ENCODE peak calls at places on chromosomes 16 and 17, in ten cellular contexts. W is breast epithelium; M is fibroblast of lung; I is NCI-H82; Y is EL; R is stimulated activated CD8-positive, alpha-beta memory T cell treated with anti-CD3 and anti-CD28 coated beads, Interleukin-2, amount 100 ng/mL, for 48 hours; K is hippocampal formation; N is T-helper 1 cell; Z is stimulated activated CD4-positive, alpha-beta T cell treated with anti-CD3 and anti-CD28 coated beads, Interleukin-1b, Interleukin-23, amount 100 ng/mL, for 1 hour; G is body of pancreas. U is an unnamed sample.

GRCh38 chr17:77690271-77691161 is 268.0 kb upstream of the TNRC6C start:
- DNase-seq in W (no peak), M (no peak), I (peak), Y (no peak), R (no peak), K (no peak), N (no peak), Z (no peak), G (no peak), U (peak)

GRCh38 chr16:10877472-10877946 is 507 bp downstream of the CIITA start:
- DNase-seq in W (no peak), M (no peak), I (peak), Y (no peak), R (no peak), K (no peak), N (no peak), Z (no peak), G (no peak), U (no peak)

GRCh38 chr16:75219838-75220237 is 1.1 kb downstream of the CTRB1 start:
- DNase-seq in W (no peak), M (no peak), I (no peak), Y (no peak), R (no peak), K (no peak), N (no peak), Z (no peak), G (no peak), U (no peak)

GRCh38 chr16:4769306-4769638 is 2.3 kb upstream of the ZNF500 start:
- DNase-seq in W (no peak), M (no peak), I (peak), Y (no peak), R (no peak), K (no peak), N (no peak), Z (no peak), G (no peak), U (no peak)

GRCh38 chr16:89827383-89828198 is 684 bp upstream of the SPIRE2 start:
- DNase-seq in W (peak), M (peak), I (peak), Y (peak), R (no peak), K (no peak), N (no peak), Z (no peak), G (peak), U (peak)

GRCh38 chr17:44197980-44198720 is 1.5 kb downstream of the ATXN7L3 start:
- DNase-seq in W (no peak), M (peak), I (no peak), Y (peak), R (no peak), K (no peak), N (peak), Z (no peak), G (no peak), U (peak)

GRCh38 chr16:997440-998051 is 16.0 kb downstream of the SOX8 start:
- DNase-seq in W (no peak), M (peak), I (no peak), Y (peak), R (peak), K (no peak), N (peak), Z (peak), G (peak), U (peak)

GRCh38 chr17:81094744-81095607 is 60.0 kb downstream of the BAIAP2 start:
- DNase-seq in W (peak), M (peak), I (peak), Y (peak), R (peak), K (peak), N (peak), Z (peak), G (peak), U (peak)

GRCh38 chr17:37791434-37791833 is 46.6 kb upstream of the HNF1B start:
- DNase-seq in W (no peak), M (peak), I (peak), Y (peak), R (peak), K (no peak), N (peak), Z (no peak), G (peak), U (no peak)

GRCh38 chr16:6665126-6665525 is 667.5 kb upstream of the RBFOX1 start:
- DNase-seq in W (no peak), M (no peak), I (no peak), Y (no peak), R (no peak), K (no peak), N (no peak), Z (no peak), G (no peak), U (no peak)

GRCh38 chr17:28331891-28332420 is 3.3 kb downstream of the IFT20 start:
- DNase-seq in W (no peak), M (no peak), I (no peak), Y (no peak), R (no peak), K (no peak), N (no peak), Z (no peak), G (peak), U (no peak)

GRCh38 chr17:73196500-73196899 is 3.6 kb downstream of the COG1 start:
- DNase-seq in W (no peak), M (peak), I (peak), Y (no peak), R (no peak), K (no peak), N (no peak), Z (no peak), G (peak), U (peak)

GRCh38 chr17:7355053-7355452 is at the start of gene TMEM95:
- DNase-seq in W (no peak), M (no peak), I (no peak), Y (peak), R (no peak), K (no peak), N (no peak), Z (no peak), G (no peak), U (peak)

GRCh38 chr16:83068686-83069085 is 441.9 kb downstream of the CDH13 start:
- DNase-seq in W (no peak), M (peak), I (no peak), Y (peak), R (no peak), K (no peak), N (no peak), Z (no peak), G (no peak), U (peak)

GRCh38 chr17:30600830-30601494 is 123.8 kb downstream of the GOSR1 start:
- DNase-seq in W (no peak), M (peak), I (peak), Y (peak), R (no peak), K (no peak), N (no peak), Z (no peak), G (peak), U (peak)

GRCh38 chr17:7903154-7904103 is 12.7 kb downstream of the RNF227 start:
- DNase-seq in W (no peak), M (no peak), I (no peak), Y (no peak), R (no peak), K (no peak), N (no peak), Z (no peak), G (no peak), U (no peak)

GRCh38 chr16:88882358-88883030 is 16.0 kb upstream of the PABPN1L start:
- DNase-seq in W (no peak), M (no peak), I (no peak), Y (no peak), R (no peak), K (no peak), N (no peak), Z (no peak), G (peak), U (no peak)

GRCh38 chr17:8611671-8612298 is 18.7 kb downstream of the MYH10 start:
- DNase-seq in W (no peak), M (peak), I (no peak), Y (peak), R (no peak), K (no peak), N (no peak), Z (no peak), G (no peak), U (peak)

GRCh38 chr17:8350339-8350738 is 10.7 kb downstream of the ODF4 start:
- DNase-seq in W (no peak), M (no peak), I (no peak), Y (no peak), R (no peak), K (no peak), N (no peak), Z (no peak), G (no peak), U (no peak)

GRCh38 chr17:9021158-9021984 is at the start of gene NTN1:
- DNase-seq in W (no peak), M (peak), I (peak), Y (peak), R (no peak), K (no peak), N (peak), Z (peak), G (peak), U (peak)

GRCh38 chr17:37650419-37651003 is 7.3 kb upstream of the DDX52 start:
- DNase-seq in W (no peak), M (peak), I (peak), Y (peak), R (no peak), K (peak), N (no peak), Z (no peak), G (peak), U (peak)

GRCh38 chr16:53726625-53727024 is 22.7 kb downstream of the FTO start:
- DNase-seq in W (no peak), M (no peak), I (peak), Y (peak), R (no peak), K (no peak), N (no peak), Z (no peak), G (no peak), U (peak)

GRCh38 chr17:75488693-75489510 is 26.4 kb downstream of the CASKIN2 start:
- DNase-seq in W (no peak), M (no peak), I (no peak), Y (no peak), R (no peak), K (no peak), N (no peak), Z (no peak), G (peak), U (no peak)

GRCh38 chr16:26710475-26710874 is 356.3 kb upstream of the C16orf82 start:
- DNase-seq in W (no peak), M (no peak), I (no peak), Y (no peak), R (no peak), K (no peak), N (no peak), Z (no peak), G (no peak), U (no peak)